ENCODE peak calls at places on chromosomes 3 and 15, in six cellular contexts. G is colonic mucosa; H is C1 segment of cervical spinal cord; E is stimulated activated CD8-positive, alpha-beta memory T cell treated with anti-CD3 and anti-CD28 coated beads, Interleukin-15, amount 100 ng/mL, for 24 hours; A is stimulated activated CD4-positive, alpha-beta T cell treated with anti-CD3 and anti-CD28 coated beads, TNF-alpha, amount 100 ng/mL, for 24 hours; D is activated T-cell treated with anti-CD3 and anti-CD28 coated beads for 48 hours. S is an unnamed sample.

GRCh38 chr3:180698760-180699270 is 19.5 kb upstream of the CCDC39 start:
- DNase-seq in G (no peak), H (no peak), E (no peak), A (no peak), D (no peak), S (no peak)

GRCh38 chr3:50657407-50657806 is 17.3 kb upstream of the DOCK3 start:
- DNase-seq in G (no peak), H (no peak), E (no peak), A (no peak), D (no peak), S (no peak)

GRCh38 chr15:88649753-88650551 is 11.1 kb downstream of the ISG20 start:
- DNase-seq in G (peak; percentile 15), H (no peak), E (no peak), A (no peak), D (no peak), S (no peak)

GRCh38 chr3:109985942-109986555 is 648.7 kb upstream of the DPPA4 start:
- DNase-seq in G (no peak), H (no peak), E (no peak), A (no peak), D (no peak), S (no peak)

GRCh38 chr3:53196575-53197407 is 35.8 kb downstream of the PRKCD start:
- DNase-seq in G (peak; percentile 42), H (no peak), E (no peak), A (peak; percentile 10), D (peak; percentile 45), S (peak; percentile 89)

GRCh38 chr3:135576786-135577185 is 388.7 kb upstream of the PPP2R3A start:
- DNase-seq in G (no peak), H (no peak), E (no peak), A (no peak), D (no peak), S (no peak)

GRCh38 chr3:56762718-56763117 is 39.0 kb downstream of the ARHGEF3 start:
- DNase-seq in G (no peak), H (no peak), E (no peak), A (no peak), D (no peak), S (no peak)

GRCh38 chr15:75672646-75673425 is 25.1 kb downstream of the SNX33 start:
- DNase-seq in G (no peak), H (peak; percentile 42), E (no peak), A (no peak), D (no peak), S (peak; percentile 75)

GRCh38 chr15:40386480-40386879 is 4.0 kb downstream of the KNSTRN start:
- DNase-seq in G (no peak), H (no peak), E (no peak), A (no peak), D (no peak), S (no peak)

GRCh38 chr15:34621675-34622074 is 38.2 kb upstream of the GOLGA8B start:
- DNase-seq in G (no peak), H (no peak), E (no peak), A (no peak), D (no peak), S (no peak)

GRCh38 chr3:58624550-58624949 is 42.0 kb downstream of the FAM3D start:
- DNase-seq in G (no peak), H (no peak), E (no peak), A (no peak), D (no peak), S (no peak)

GRCh38 chr15:101091080-101092017 is 160.5 kb downstream of the CHSY1 start:
- DNase-seq in G (no peak), H (no peak), E (no peak), A (no peak), D (no peak), S (peak; percentile 43)

GRCh38 chr15:60583946-60584345 is 105.0 kb upstream of the ICE2 start:
- DNase-seq in G (no peak), H (no peak), E (no peak), A (no peak), D (no peak), S (peak; percentile 68)

GRCh38 chr3:137121704-137122314 is 164.0 kb downstream of the IL20RB start:
- DNase-seq in G (peak; percentile 23), H (no peak), E (no peak), A (no peak), D (no peak), S (peak; percentile 78)

GRCh38 chr3:123793425-123793824 is 90.7 kb downstream of the MYLK start:
- DNase-seq in G (no peak), H (no peak), E (no peak), A (no peak), D (no peak), S (no peak)

GRCh38 chr3:66567066-66567465 is 66.2 kb upstream of the LRIG1 start:
- DNase-seq in G (no peak), H (no peak), E (no peak), A (no peak), D (no peak), S (no peak)

GRCh38 chr15:75801859-75802593 is 41.2 kb upstream of the UBE2Q2 start:
- DNase-seq in G (peak; percentile 78), H (peak; percentile 58), E (peak; percentile 52), A (peak; percentile 62), D (peak; percentile 72), S (peak; percentile 95)

GRCh38 chr3:66037986-66038369 is 740 bp downstream of the MAGI1 start:
- DNase-seq in G (no peak), H (peak; percentile 45), E (no peak), A (no peak), D (no peak), S (peak; percentile 63)

GRCh38 chr15:37289109-37289765 is 188.9 kb upstream of the MEIS2 start:
- DNase-seq in G (no peak), H (no peak), E (no peak), A (no peak), D (no peak), S (peak; percentile 61)

GRCh38 chr15:74340139-74340538 is 27.3 kb downstream of the CYP11A1 start:
- DNase-seq in G (no peak), H (no peak), E (no peak), A (no peak), D (no peak), S (no peak)

GRCh38 chr15:58457466-58457965 is 25.7 kb downstream of the LIPC start:
- DNase-seq in G (no peak), H (no peak), E (no peak), A (no peak), D (no peak), S (no peak)

GRCh38 chr15:23472678-23473077 is 25.6 kb upstream of the GOLGA6L2 start:
- DNase-seq in G (no peak), H (no peak), E (no peak), A (no peak), D (no peak), S (no peak)

GRCh38 chr3:151837057-151837456 is 23.1 kb downstream of the AADAC start:
- DNase-seq in G (no peak), H (no peak), E (no peak), A (no peak), D (no peak), S (peak; percentile 73)

GRCh38 chr3:70561796-70562195 is 249.4 kb upstream of the MDFIC2 start:
- DNase-seq in G (no peak), H (no peak), E (no peak), A (no peak), D (no peak), S (no peak)

GRCh38 chr3:120204338-120204737 is 80.7 kb downstream of the GPR156 start:
- DNase-seq in G (no peak), H (no peak), E (no peak), A (no peak), D (no peak), S (no peak)

GRCh38 chr3:197173620-197174019 is 124.8 kb downstream of the DLG1 start:
- DNase-seq in G (no peak), H (no peak), E (no peak), A (no peak), D (no peak), S (no peak)

GRCh38 chr15:91911878-91912277 is 58.4 kb downstream of the SLCO3A1 start:
- DNase-seq in G (no peak), H (no peak), E (no peak), A (no peak), D (no peak), S (no peak)

GRCh38 chr3:65712156-65712555 is 326.6 kb downstream of the MAGI1 start:
- DNase-seq in G (no peak), H (no peak), E (no peak), A (no peak), D (no peak), S (no peak)

GRCh38 chr15:43277231-43277823 is 10.6 kb upstream of the TGM5 start:
- DNase-seq in G (no peak), H (no peak), E (no peak), A (no peak), D (no peak), S (no peak)

GRCh38 chr3:73094127-73094526 is 32.7 kb downstream of the EBLN2 start:
- DNase-seq in G (no peak), H (no peak), E (no peak), A (no peak), D (no peak), S (peak; percentile 59)

GRCh38 chr3:153130312-153130977 is 31.6 kb upstream of the RAP2B start:
- DNase-seq in G (no peak), H (no peak), E (no peak), A (no peak), D (no peak), S (no peak)

GRCh38 chr3:11953350-11953749 is 50.8 kb upstream of the SYN2 start:
- DNase-seq in G (no peak), H (no peak), E (no peak), A (no peak), D (no peak), S (no peak)

GRCh38 chr3:164577667-164578066 is 500.6 kb downstream of the SI start:
- DNase-seq in G (no peak), H (no peak), E (no peak), A (no peak), D (no peak), S (no peak)

GRCh38 chr3:37863949-37864822 is 2.5 kb downstream of the CTDSPL start:
- DNase-seq in G (peak; percentile 33), H (no peak), E (no peak), A (no peak), D (no peak), S (peak; percentile 58)